ENCODE peak calls at places on chromosomes 2 and 18, in nine cellular contexts. One of them, this sample, is unnamed.

GRCh38 chr2:204261776-204262175 is 283.5 kb upstream of the PARD3B start:
- DNase-seq in putamen: no peak
- DNase-seq in stimulated activated CD8-positive, alpha-beta memory T cell treated with anti-CD3 and anti-CD28 coated beads, Interleukin-15, amount 100 ng/mL, for 4 hours: no peak
- DNase-seq in cardiac fibroblast: no peak
- DNase-seq in stimulated activated CD4-positive, alpha-beta T cell treated with anti-CD3 and anti-CD28 coated beads, Interleukin-15, amount 100 ng/mL, for 24 hours: no peak
- DNase-seq in skeletal muscle cell: no peak
- DNase-seq in small intestine: no peak
- DNase-seq in astrocyte of the spinal cord: no peak
- DNase-seq in activated T-helper 1 cell treated with anti-CD3 and anti-CD28 coated beads, Interleukin-2, amount 50 U/mL, for 16 hours: no peak
- DNase-seq in this sample: peak

GRCh38 chr2:64482765-64483504 is 29.0 kb downstream of the LGALSL start:
- DNase-seq in skeletal muscle cell: no peak
- DNase-seq in stimulated activated CD4-positive, alpha-beta T cell treated with anti-CD3 and anti-CD28 coated beads, Interleukin-15, amount 100 ng/mL, for 24 hours: peak
- DNase-seq in small intestine: peak
- DNase-seq in putamen: no peak
- DNase-seq in cardiac fibroblast: peak
- DNase-seq in stimulated activated CD8-positive, alpha-beta memory T cell treated with anti-CD3 and anti-CD28 coated beads, Interleukin-15, amount 100 ng/mL, for 4 hours: no peak
- DNase-seq in activated T-helper 1 cell treated with anti-CD3 and anti-CD28 coated beads, Interleukin-2, amount 50 U/mL, for 16 hours: no peak
- DNase-seq in astrocyte of the spinal cord: peak
- DNase-seq in this sample: no peak

GRCh38 chr2:94980406-94980805 is 45.1 kb upstream of the MAL start:
- DNase-seq in cardiac fibroblast: no peak
- DNase-seq in putamen: no peak
- DNase-seq in activated T-helper 1 cell treated with anti-CD3 and anti-CD28 coated beads, Interleukin-2, amount 50 U/mL, for 16 hours: no peak
- DNase-seq in astrocyte of the spinal cord: no peak
- DNase-seq in small intestine: no peak
- DNase-seq in stimulated activated CD4-positive, alpha-beta T cell treated with anti-CD3 and anti-CD28 coated beads, Interleukin-15, amount 100 ng/mL, for 24 hours: no peak
- DNase-seq in skeletal muscle cell: no peak
- DNase-seq in stimulated activated CD8-positive, alpha-beta memory T cell treated with anti-CD3 and anti-CD28 coated beads, Interleukin-15, amount 100 ng/mL, for 4 hours: no peak
- DNase-seq in this sample: no peak

GRCh38 chr2:10267551-10268465 is 34.9 kb upstream of the HPCAL1 start:
- DNase-seq in stimulated activated CD8-positive, alpha-beta memory T cell treated with anti-CD3 and anti-CD28 coated beads, Interleukin-15, amount 100 ng/mL, for 4 hours: no peak
- DNase-seq in astrocyte of the spinal cord: no peak
- DNase-seq in stimulated activated CD4-positive, alpha-beta T cell treated with anti-CD3 and anti-CD28 coated beads, Interleukin-15, amount 100 ng/mL, for 24 hours: no peak
- DNase-seq in activated T-helper 1 cell treated with anti-CD3 and anti-CD28 coated beads, Interleukin-2, amount 50 U/mL, for 16 hours: no peak
- DNase-seq in cardiac fibroblast: no peak
- DNase-seq in skeletal muscle cell: no peak
- DNase-seq in putamen: no peak
- DNase-seq in small intestine: peak
- DNase-seq in this sample: no peak

GRCh38 chr18:58716046-58716766 is 44.9 kb downstream of the MALT1 start:
- DNase-seq in activated T-helper 1 cell treated with anti-CD3 and anti-CD28 coated beads, Interleukin-2, amount 50 U/mL, for 16 hours: no peak
- DNase-seq in small intestine: peak
- DNase-seq in stimulated activated CD4-positive, alpha-beta T cell treated with anti-CD3 and anti-CD28 coated beads, Interleukin-15, amount 100 ng/mL, for 24 hours: no peak
- DNase-seq in skeletal muscle cell: no peak
- DNase-seq in putamen: no peak
- DNase-seq in stimulated activated CD8-positive, alpha-beta memory T cell treated with anti-CD3 and anti-CD28 coated beads, Interleukin-15, amount 100 ng/mL, for 4 hours: no peak
- DNase-seq in cardiac fibroblast: no peak
- DNase-seq in astrocyte of the spinal cord: no peak
- DNase-seq in this sample: no peak

GRCh38 chr2:107001964-107002696 is 116.2 kb upstream of the ST6GAL2 start:
- DNase-seq in putamen: no peak
- DNase-seq in astrocyte of the spinal cord: peak
- DNase-seq in cardiac fibroblast: peak
- DNase-seq in stimulated activated CD8-positive, alpha-beta memory T cell treated with anti-CD3 and anti-CD28 coated beads, Interleukin-15, amount 100 ng/mL, for 4 hours: no peak
- DNase-seq in small intestine: no peak
- DNase-seq in activated T-helper 1 cell treated with anti-CD3 and anti-CD28 coated beads, Interleukin-2, amount 50 U/mL, for 16 hours: no peak
- DNase-seq in stimulated activated CD4-positive, alpha-beta T cell treated with anti-CD3 and anti-CD28 coated beads, Interleukin-15, amount 100 ng/mL, for 24 hours: no peak
- DNase-seq in skeletal muscle cell: peak
- DNase-seq in this sample: no peak

GRCh38 chr18:22056962-22057361 is 112.4 kb upstream of the GATA6 start:
- DNase-seq in astrocyte of the spinal cord: no peak
- DNase-seq in activated T-helper 1 cell treated with anti-CD3 and anti-CD28 coated beads, Interleukin-2, amount 50 U/mL, for 16 hours: no peak
- DNase-seq in skeletal muscle cell: no peak
- DNase-seq in stimulated activated CD8-positive, alpha-beta memory T cell treated with anti-CD3 and anti-CD28 coated beads, Interleukin-15, amount 100 ng/mL, for 4 hours: no peak
- DNase-seq in small intestine: no peak
- DNase-seq in cardiac fibroblast: no peak
- DNase-seq in stimulated activated CD4-positive, alpha-beta T cell treated with anti-CD3 and anti-CD28 coated beads, Interleukin-15, amount 100 ng/mL, for 24 hours: no peak
- DNase-seq in putamen: no peak
- DNase-seq in this sample: no peak

GRCh38 chr2:171675810-171676345 is 11.4 kb upstream of the DYNC1I2 start:
- DNase-seq in skeletal muscle cell: no peak
- DNase-seq in activated T-helper 1 cell treated with anti-CD3 and anti-CD28 coated beads, Interleukin-2, amount 50 U/mL, for 16 hours: no peak
- DNase-seq in small intestine: no peak
- DNase-seq in astrocyte of the spinal cord: no peak
- DNase-seq in cardiac fibroblast: no peak
- DNase-seq in stimulated activated CD8-positive, alpha-beta memory T cell treated with anti-CD3 and anti-CD28 coated beads, Interleukin-15, amount 100 ng/mL, for 4 hours: no peak
- DNase-seq in stimulated activated CD4-positive, alpha-beta T cell treated with anti-CD3 and anti-CD28 coated beads, Interleukin-15, amount 100 ng/mL, for 24 hours: no peak
- DNase-seq in putamen: no peak
- DNase-seq in this sample: no peak

GRCh38 chr2:74931940-74932339 is 26.5 kb upstream of the POLE4 start:
- DNase-seq in stimulated activated CD4-positive, alpha-beta T cell treated with anti-CD3 and anti-CD28 coated beads, Interleukin-15, amount 100 ng/mL, for 24 hours: no peak
- DNase-seq in skeletal muscle cell: no peak
- DNase-seq in stimulated activated CD8-positive, alpha-beta memory T cell treated with anti-CD3 and anti-CD28 coated beads, Interleukin-15, amount 100 ng/mL, for 4 hours: no peak
- DNase-seq in cardiac fibroblast: no peak
- DNase-seq in putamen: peak
- DNase-seq in small intestine: no peak
- DNase-seq in activated T-helper 1 cell treated with anti-CD3 and anti-CD28 coated beads, Interleukin-2, amount 50 U/mL, for 16 hours: no peak
- DNase-seq in astrocyte of the spinal cord: no peak
- DNase-seq in this sample: no peak

GRCh38 chr18:4230450-4231168 is 224.5 kb downstream of the DLGAP1 start:
- DNase-seq in astrocyte of the spinal cord: no peak
- DNase-seq in activated T-helper 1 cell treated with anti-CD3 and anti-CD28 coated beads, Interleukin-2, amount 50 U/mL, for 16 hours: no peak
- DNase-seq in stimulated activated CD8-positive, alpha-beta memory T cell treated with anti-CD3 and anti-CD28 coated beads, Interleukin-15, amount 100 ng/mL, for 4 hours: no peak
- DNase-seq in skeletal muscle cell: no peak
- DNase-seq in cardiac fibroblast: no peak
- DNase-seq in stimulated activated CD4-positive, alpha-beta T cell treated with anti-CD3 and anti-CD28 coated beads, Interleukin-15, amount 100 ng/mL, for 24 hours: no peak
- DNase-seq in small intestine: no peak
- DNase-seq in putamen: no peak
- DNase-seq in this sample: no peak

GRCh38 chr2:150586858-150587257 is 99.4 kb upstream of the RND3 start:
- DNase-seq in small intestine: no peak
- DNase-seq in cardiac fibroblast: peak
- DNase-seq in stimulated activated CD4-positive, alpha-beta T cell treated with anti-CD3 and anti-CD28 coated beads, Interleukin-15, amount 100 ng/mL, for 24 hours: no peak
- DNase-seq in putamen: no peak
- DNase-seq in stimulated activated CD8-positive, alpha-beta memory T cell treated with anti-CD3 and anti-CD28 coated beads, Interleukin-15, amount 100 ng/mL, for 4 hours: no peak
- DNase-seq in activated T-helper 1 cell treated with anti-CD3 and anti-CD28 coated beads, Interleukin-2, amount 50 U/mL, for 16 hours: no peak
- DNase-seq in skeletal muscle cell: no peak
- DNase-seq in astrocyte of the spinal cord: peak
- DNase-seq in this sample: no peak